ENCODE peak calls at places on chromosomes 4 and X, in four cellular contexts. I is cardiac muscle cell; L is activated naive CD4-positive, alpha-beta T cell; S is HEK293T. F is an unnamed sample.

GRCh38 chr4:11197942-11198341 is 230.8 kb downstream of the HS3ST1 start:
- DNase-seq in I (no peak), L (no peak), S (no peak), F (no peak)

GRCh38 chr4:9812530-9813340 is 31.3 kb downstream of the DRD5 start:
- DNase-seq in I (no peak), L (no peak), S (no peak), F (no peak)

GRCh38 chr4:123786955-123787354 is 390.4 kb downstream of the SPRY1 start:
- DNase-seq in I (no peak), L (no peak), S (no peak), F (no peak)

GRCh38 chr4:163111588-163111987 is 55.1 kb downstream of the NAF1 start:
- DNase-seq in I (peak), L (no peak), S (peak), F (no peak)

GRCh38 chr4:996030-996993 is 3.1 kb upstream of the SLC26A1 start:
- DNase-seq in I (no peak), L (no peak), S (no peak), F (no peak)

GRCh38 chrX:119266364-119266995 is 30.4 kb downstream of the PGRMC1 start:
- DNase-seq in I (peak), L (no peak), S (peak), F (no peak)

GRCh38 chrX:71809886-71810285 is 46.7 kb downstream of the CXorf49B start:
- DNase-seq in I (no peak), L (no peak), S (no peak), F (no peak)

GRCh38 chrX:23742174-23742692 is 843 bp downstream of the ACOT9 start:
- DNase-seq in I (peak), L (no peak), S (peak), F (no peak)

GRCh38 chr4:165537028-165537648 is 158.3 kb downstream of the CPE start:
- DNase-seq in I (peak), L (no peak), S (peak), F (no peak)

GRCh38 chr4:176479745-176480144 is 160.0 kb downstream of the SPCS3 start:
- DNase-seq in I (no peak), L (no peak), S (no peak), F (no peak)

GRCh38 chr4:20194079-20195013 is 57.4 kb upstream of the SLIT2 start:
- DNase-seq in I (no peak), L (no peak), S (no peak), F (no peak)

GRCh38 chr4:7204656-7205387 is 12.5 kb downstream of the SORCS2 start:
- DNase-seq in I (no peak), L (no peak), S (no peak), F (no peak)

GRCh38 chrX:68995780-68996551 is 167.1 kb downstream of the EFNB1 start:
- DNase-seq in I (peak), L (no peak), S (peak), F (no peak)

GRCh38 chr4:38664704-38665401 is 854 bp downstream of the KLF3 start:
- DNase-seq in I (peak), L (no peak), S (peak), F (peak)